ENCODE peak calls at places on chromosomes 13 and 19, in eight cellular contexts. M, H, F, C, J, E, Z and L are unnamed samples.

GRCh38 chr13:40963927-40964326 is 55.2 kb downstream of the ELF1 start:
- DNase-seq in M (peak; percentile 45), H (no peak), F (no peak), C (no peak), J (peak; percentile 74), E (peak; percentile 43), Z (peak; percentile 39), L (peak; percentile 88)

GRCh38 chr19:7870571-7871279 is 3.5 kb downstream of the PRR36 start:
- DNase-seq in M (peak; percentile 95), H (peak; percentile 87), F (peak; percentile 33), C (peak; percentile 88), J (peak; percentile 97), E (peak; percentile 10), Z (no peak), L (peak; percentile 59)

GRCh38 chr19:49020931-49021895 is 2.9 kb downstream of the CGB3 start:
- DNase-seq in M (no peak), H (no peak), F (no peak), C (no peak), J (peak; percentile 26), E (peak; percentile 38), Z (no peak), L (peak; percentile 21)

GRCh38 chr13:114099191-114099590 is 33.2 kb downstream of the RASA3 start:
- DNase-seq in M (peak; percentile 45), H (no peak), F (no peak), C (peak; percentile 60), J (peak; percentile 73), E (peak; percentile 93), Z (peak; percentile 90), L (peak; percentile 49)

GRCh38 chr13:69857188-69857821 is 250.3 kb upstream of the ATXN8OS start:
- DNase-seq in M (peak; percentile 45), H (no peak), F (peak; percentile 64), C (peak; percentile 75), J (peak; percentile 66), E (peak; percentile 49), Z (peak; percentile 7), L (peak; percentile 18)

GRCh38 chr19:39160889-39161672 is 35.5 kb downstream of the PAK4 start:
- DNase-seq in M (no peak), H (no peak), F (peak; percentile 6), C (no peak), J (peak; percentile 42), E (peak; percentile 28), Z (peak; percentile 24), L (peak; percentile 70)

GRCh38 chr19:10105241-10106099 is 692 bp upstream of the PPAN start:
- DNase-seq in M (no peak), H (no peak), F (no peak), C (no peak), J (no peak), E (no peak), Z (no peak), L (no peak)

GRCh38 chr19:56837492-56837891 is 3.0 kb downstream of the PEG3 start:
- DNase-seq in M (no peak), H (no peak), F (no peak), C (no peak), J (peak; percentile 65), E (peak; percentile 67), Z (no peak), L (peak; percentile 1)

GRCh38 chr13:34502011-34502410 is 440.1 kb upstream of the NBEA start:
- DNase-seq in M (no peak), H (no peak), F (no peak), C (no peak), J (no peak), E (no peak), Z (peak; percentile 13), L (no peak)

GRCh38 chr13:22690756-22691155 is 490.0 kb upstream of the SGCG start:
- DNase-seq in M (no peak), H (no peak), F (no peak), C (no peak), J (no peak), E (no peak), Z (no peak), L (no peak)

GRCh38 chr19:7559102-7559501 is 23.6 kb downstream of the PNPLA6 start:
- DNase-seq in M (no peak), H (no peak), F (no peak), C (no peak), J (no peak), E (no peak), Z (no peak), L (no peak)

GRCh38 chr13:114049026-114049425 is 75.2 kb upstream of the C13orf46 start:
- DNase-seq in M (no peak), H (no peak), F (no peak), C (no peak), J (no peak), E (no peak), Z (no peak), L (no peak)

GRCh38 chr19:53912653-53913052 is 3.6 kb downstream of the CACNG7 start:
- DNase-seq in M (no peak), H (peak; percentile 94), F (no peak), C (peak; percentile 51), J (no peak), E (no peak), Z (no peak), L (no peak)

GRCh38 chr19:15200575-15201364 is at the start of gene NOTCH3:
- DNase-seq in M (no peak), H (peak; percentile 77), F (no peak), C (peak; percentile 89), J (peak; percentile 28), E (no peak), Z (no peak), L (no peak)

GRCh38 chr19:42207767-42208259 is 9.7 kb downstream of the DEDD2 start:
- DNase-seq in M (no peak), H (no peak), F (peak; percentile 30), C (no peak), J (peak; percentile 69), E (peak; percentile 64), Z (peak; percentile 84), L (peak; percentile 76)

GRCh38 chr19:37551123-37551993 is 43.2 kb downstream of the ZNF571 start:
- DNase-seq in M (no peak), H (no peak), F (peak; percentile 57), C (no peak), J (no peak), E (peak; percentile 81), Z (peak; percentile 54), L (peak; percentile 67)

GRCh38 chr19:19900124-19900523 is 622 bp upstream of the ZNF93 start:
- DNase-seq in M (no peak), H (no peak), F (no peak), C (no peak), J (no peak), E (peak; percentile 89), Z (peak; percentile 88), L (peak; percentile 40)

GRCh38 chr13:64453831-64454230 is 2776.3 kb downstream of the PCDH9 start:
- DNase-seq in M (no peak), H (no peak), F (peak; percentile 7), C (peak; percentile 65), J (no peak), E (no peak), Z (no peak), L (no peak)

GRCh38 chr13:29954082-29955043 is 103.9 kb upstream of the UBL3 start:
- DNase-seq in M (no peak), H (no peak), F (no peak), C (no peak), J (no peak), E (no peak), Z (no peak), L (no peak)

GRCh38 chr19:3968556-3969434 is 2.1 kb downstream of the DAPK3 start:
- DNase-seq in M (peak; percentile 85), H (peak; percentile 84), F (peak; percentile 100), C (peak; percentile 96), J (peak; percentile 96), E (peak; percentile 100), Z (peak; percentile 99), L (peak; percentile 92)

DNA sequence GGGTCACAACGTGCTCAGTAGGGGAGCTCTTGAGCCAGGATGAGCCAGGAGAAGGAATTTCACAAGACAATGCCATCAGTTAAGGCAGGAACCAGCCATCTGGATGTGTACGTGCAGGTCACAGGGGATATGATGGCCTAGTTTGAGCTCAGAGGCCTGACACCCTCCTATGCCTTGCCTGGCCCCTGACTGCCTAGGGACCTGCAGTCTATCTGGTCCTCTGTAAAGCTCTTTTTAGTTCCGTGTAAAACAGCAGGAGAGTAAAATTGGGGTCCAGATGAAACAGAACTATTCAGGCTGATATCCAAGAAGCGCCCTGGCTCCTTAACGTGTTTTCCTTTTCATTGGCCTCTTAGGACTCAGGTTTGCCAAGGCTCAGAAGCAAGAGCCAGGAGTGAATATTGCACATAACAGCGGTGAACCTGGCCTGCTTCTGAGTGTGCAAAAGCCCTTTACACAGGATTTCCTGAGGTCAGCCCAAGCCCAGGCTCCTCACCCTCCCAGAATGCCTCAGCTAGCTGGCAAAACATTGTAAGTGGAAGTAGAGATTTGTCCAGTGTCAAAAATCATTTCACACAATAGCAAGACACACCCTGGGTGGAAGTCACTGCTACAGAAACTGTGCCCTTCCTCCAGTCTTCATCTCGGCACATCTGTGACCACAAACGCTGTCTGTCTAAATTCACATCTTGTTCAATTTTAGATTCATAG is 777.2 kb downstream of the UQCRFS1 start:
- DNase-seq in M (no peak), H (no peak), F (no peak), C (no peak), J (no peak), E (no peak), Z (no peak), L (no peak)
- H3K27ac ChIP-seq in M (no peak overlapping the region), H (no peak overlapping the region), F (no peak overlapping the region), C (no peak overlapping the region), J (no peak overlapping the region), E (no peak overlapping the region), Z (no peak overlapping the region), L (no peak overlapping the region)

GRCh38 chr19:55041627-55042343 is 3.7 kb upstream of the GP6 start:
- DNase-seq in M (no peak), H (no peak), F (peak; percentile 74), C (no peak), J (no peak), E (no peak), Z (no peak), L (no peak)
- H4K20me1 ChIP-seq in M (peaks cover 3% of the 10 kb centered on the region), H (peaks cover 3% of the 10 kb centered on the region), F (no peaks in the 10 kb centered on the region), C (no peaks in the 10 kb centered on the region), J (no peaks in the 10 kb centered on the region), E (no peaks in the 10 kb centered on the region), Z (no peaks in the 10 kb centered on the region), L (no peaks in the 10 kb centered on the region)

GRCh38 chr19:6270822-6271221 is 9.0 kb downstream of the MLLT1 start:
- DNase-seq in M (no peak), H (no peak), F (no peak), C (no peak), J (no peak), E (no peak), Z (no peak), L (no peak)
- H3K27ac ChIP-seq in M (no peak overlapping the region), H (peak overlapping the region; percentile 3), F (peak overlapping the region; percentile 90), C (no peak overlapping the region), J (no peak overlapping the region), E (peak overlapping the region; percentile 96), Z (peak overlapping the region; percentile 47), L (no peak overlapping the region)

GRCh38 chr13:24882665-24883064 is 118.7 kb downstream of the RNF17 start:
- DNase-seq in M (no peak), H (no peak), F (no peak), C (no peak), J (no peak), E (no peak), Z (no peak), L (no peak)

GRCh38 chr13:24878340-24878739 is 114.4 kb downstream of the RNF17 start:
- DNase-seq in M (no peak), H (no peak), F (no peak), C (no peak), J (no peak), E (no peak), Z (no peak), L (no peak)

GRCh38 chr13:24875566-24875965 is 111.6 kb downstream of the RNF17 start:
- DNase-seq in M (no peak), H (no peak), F (no peak), C (no peak), J (no peak), E (no peak), Z (no peak), L (no peak)

GRCh38 chr13:24877531-24877930 is 113.6 kb downstream of the RNF17 start:
- DNase-seq in M (no peak), H (no peak), F (no peak), C (no peak), J (no peak), E (no peak), Z (no peak), L (no peak)
- H4K20me1 ChIP-seq in M (no peaks in the 10 kb centered on the region), H (no peaks in the 10 kb centered on the region), F (no peaks in the 10 kb centered on the region), C (no peaks in the 10 kb centered on the region), J (no peaks in the 10 kb centered on the region), E (no peaks in the 10 kb centered on the region), Z (no peaks in the 10 kb centered on the region), L (no peaks in the 10 kb centered on the region)